ENCODE peak calls at places on chromosomes 3 and 15, in eight cellular contexts. One of them, this sample, is unnamed.

GRCh38 chr15:32774022-32774421 is 56.2 kb downstream of the GREM1 start:
- DNase-seq in AG08395: peak; percentile 89
- DNase-seq in brain microvascular endothelial cell: peak; percentile 96
- DNase-seq in NCI-H524: no peak
- DNase-seq in GM13977: no peak
- DNase-seq in stimulated activated CD4-positive, alpha-beta T cell treated with anti-CD3 and anti-CD28 coated beads, Interleukin-1b, Interleukin-23, amount 100 ng/mL, for 4 hours: no peak
- DNase-seq in ecto neural progenitor cell: no peak
- DNase-seq in GM20000: no peak
- DNase-seq in this sample: no peak

GRCh38 chr3:143245692-143246091 is 126.1 kb downstream of the CHST2 start:
- DNase-seq in stimulated activated CD4-positive, alpha-beta T cell treated with anti-CD3 and anti-CD28 coated beads, Interleukin-1b, Interleukin-23, amount 100 ng/mL, for 4 hours: no peak
- DNase-seq in brain microvascular endothelial cell: no peak
- DNase-seq in ecto neural progenitor cell: no peak
- DNase-seq in NCI-H524: no peak
- DNase-seq in GM20000: no peak
- DNase-seq in AG08395: no peak
- DNase-seq in GM13977: no peak
- DNase-seq in this sample: no peak

GRCh38 chr15:58684036-58684700 is 65.3 kb downstream of the ADAM10 start:
- DNase-seq in NCI-H524: no peak
- DNase-seq in AG08395: no peak
- DNase-seq in GM20000: no peak
- DNase-seq in GM13977: no peak
- DNase-seq in brain microvascular endothelial cell: no peak
- DNase-seq in ecto neural progenitor cell: no peak
- DNase-seq in stimulated activated CD4-positive, alpha-beta T cell treated with anti-CD3 and anti-CD28 coated beads, Interleukin-1b, Interleukin-23, amount 100 ng/mL, for 4 hours: no peak
- DNase-seq in this sample: no peak

GRCh38 chr3:43214616-43215015 is 71.7 kb upstream of the SNRK start:
- DNase-seq in GM13977: no peak
- DNase-seq in ecto neural progenitor cell: no peak
- DNase-seq in NCI-H524: no peak
- DNase-seq in stimulated activated CD4-positive, alpha-beta T cell treated with anti-CD3 and anti-CD28 coated beads, Interleukin-1b, Interleukin-23, amount 100 ng/mL, for 4 hours: no peak
- DNase-seq in GM20000: no peak
- DNase-seq in AG08395: no peak
- DNase-seq in brain microvascular endothelial cell: peak; percentile 42
- DNase-seq in this sample: peak; percentile 49

GRCh38 chr3:45596290-45596791 is 1.8 kb downstream of the LIMD1 start:
- DNase-seq in NCI-H524: no peak
- DNase-seq in AG08395: no peak
- DNase-seq in brain microvascular endothelial cell: no peak
- DNase-seq in stimulated activated CD4-positive, alpha-beta T cell treated with anti-CD3 and anti-CD28 coated beads, Interleukin-1b, Interleukin-23, amount 100 ng/mL, for 4 hours: no peak
- DNase-seq in ecto neural progenitor cell: no peak
- DNase-seq in GM20000: peak; percentile 86
- DNase-seq in GM13977: peak; percentile 85
- DNase-seq in this sample: no peak

GRCh38 chr3:118842147-118842863 is 192.3 kb downstream of the IGSF11 start:
- DNase-seq in ecto neural progenitor cell: no peak
- DNase-seq in stimulated activated CD4-positive, alpha-beta T cell treated with anti-CD3 and anti-CD28 coated beads, Interleukin-1b, Interleukin-23, amount 100 ng/mL, for 4 hours: no peak
- DNase-seq in GM20000: no peak
- DNase-seq in NCI-H524: no peak
- DNase-seq in AG08395: no peak
- DNase-seq in brain microvascular endothelial cell: peak; percentile 1
- DNase-seq in GM13977: no peak
- DNase-seq in this sample: no peak

GRCh38 chr15:64688179-64688578 is 87.2 kb downstream of the RBPMS2 start:
- DNase-seq in ecto neural progenitor cell: no peak
- DNase-seq in stimulated activated CD4-positive, alpha-beta T cell treated with anti-CD3 and anti-CD28 coated beads, Interleukin-1b, Interleukin-23, amount 100 ng/mL, for 4 hours: no peak
- DNase-seq in GM20000: no peak
- DNase-seq in AG08395: no peak
- DNase-seq in brain microvascular endothelial cell: no peak
- DNase-seq in GM13977: no peak
- DNase-seq in NCI-H524: no peak
- DNase-seq in this sample: no peak

GRCh38 chr3:102447272-102447671 is 12.5 kb downstream of the ZPLD1 start:
- DNase-seq in GM20000: no peak
- DNase-seq in stimulated activated CD4-positive, alpha-beta T cell treated with anti-CD3 and anti-CD28 coated beads, Interleukin-1b, Interleukin-23, amount 100 ng/mL, for 4 hours: no peak
- DNase-seq in AG08395: no peak
- DNase-seq in brain microvascular endothelial cell: no peak
- DNase-seq in NCI-H524: no peak
- DNase-seq in GM13977: no peak
- DNase-seq in ecto neural progenitor cell: no peak
- DNase-seq in this sample: no peak

GRCh38 chr3:188270423-188270972 is 116.5 kb downstream of the LPP start:
- DNase-seq in ecto neural progenitor cell: no peak
- DNase-seq in GM20000: no peak
- DNase-seq in AG08395: peak; percentile 78
- DNase-seq in NCI-H524: no peak
- DNase-seq in GM13977: no peak
- DNase-seq in stimulated activated CD4-positive, alpha-beta T cell treated with anti-CD3 and anti-CD28 coated beads, Interleukin-1b, Interleukin-23, amount 100 ng/mL, for 4 hours: no peak
- DNase-seq in brain microvascular endothelial cell: peak; percentile 93
- DNase-seq in this sample: peak; percentile 87

GRCh38 chr3:115693868-115694267 is 70.6 kb downstream of the GAP43 start:
- DNase-seq in AG08395: no peak
- DNase-seq in brain microvascular endothelial cell: no peak
- DNase-seq in NCI-H524: peak; percentile 30
- DNase-seq in GM20000: no peak
- DNase-seq in ecto neural progenitor cell: no peak
- DNase-seq in stimulated activated CD4-positive, alpha-beta T cell treated with anti-CD3 and anti-CD28 coated beads, Interleukin-1b, Interleukin-23, amount 100 ng/mL, for 4 hours: no peak
- DNase-seq in GM13977: no peak
- DNase-seq in this sample: no peak

GRCh38 chr3:101643861-101644613 is 32.9 kb downstream of the ZBTB11 start:
- DNase-seq in GM20000: no peak
- DNase-seq in ecto neural progenitor cell: no peak
- DNase-seq in stimulated activated CD4-positive, alpha-beta T cell treated with anti-CD3 and anti-CD28 coated beads, Interleukin-1b, Interleukin-23, amount 100 ng/mL, for 4 hours: no peak
- DNase-seq in AG08395: peak; percentile 18
- DNase-seq in brain microvascular endothelial cell: peak; percentile 44
- DNase-seq in GM13977: no peak
- DNase-seq in NCI-H524: no peak
- DNase-seq in this sample: peak; percentile 62

This sample was measured in kidney glomerular epithelial cell.